ENCODE peak calls at places on chromosomes 3 and 15, in ten cellular contexts. B, Z, F, E, C, U, G, Q, S and L are unnamed samples.

GRCh38 chr3:114496021-114496434 is 202.2 kb downstream of the TIGIT start:
- DNase-seq in B (peak), Z (no peak), F (peak), E (no peak), C (no peak), U (no peak), G (no peak), Q (no peak), S (no peak), L (peak)

GRCh38 chr15:33971811-33972210 is 3.5 kb downstream of the CHRM5 start:
- DNase-seq in B (no peak), Z (no peak), F (no peak), E (no peak), C (no peak), U (no peak), G (no peak), Q (no peak), S (no peak), L (no peak)

GRCh38 chr3:11290743-11291680 is 18.8 kb downstream of the ATG7 start:
- DNase-seq in B (no peak), Z (no peak), F (peak), E (no peak), C (no peak), U (no peak), G (no peak), Q (no peak), S (no peak), L (peak)

GRCh38 chr3:135766113-135766512 is 199.4 kb upstream of the PPP2R3A start:
- DNase-seq in B (no peak), Z (no peak), F (no peak), E (no peak), C (no peak), U (no peak), G (no peak), Q (no peak), S (no peak), L (no peak)

GRCh38 chr15:52528465-52529288 is at the start of gene MYO5A:
- DNase-seq in B (peak), Z (peak), F (peak), E (peak), C (peak), U (peak), G (peak), Q (peak), S (no peak), L (peak)

GRCh38 chr15:59528965-59529402 is 82.6 kb upstream of the GCNT3 start:
- DNase-seq in B (peak), Z (peak), F (peak), E (peak), C (peak), U (peak), G (peak), Q (peak), S (peak), L (peak)

GRCh38 chr3:57959407-57960173 is 48.6 kb upstream of the FLNB start:
- DNase-seq in B (no peak), Z (no peak), F (no peak), E (peak), C (no peak), U (peak), G (peak), Q (no peak), S (no peak), L (peak)

GRCh38 chr15:77144028-77144427 is 73.1 kb upstream of the TSPAN3 start:
- DNase-seq in B (no peak), Z (no peak), F (peak), E (no peak), C (no peak), U (peak), G (no peak), Q (no peak), S (peak), L (peak)

GRCh38 chr3:32355892-32356291 is 35.8 kb upstream of the CMTM7 start:
- DNase-seq in B (no peak), Z (no peak), F (no peak), E (no peak), C (no peak), U (peak), G (no peak), Q (no peak), S (no peak), L (no peak)

DNA sequence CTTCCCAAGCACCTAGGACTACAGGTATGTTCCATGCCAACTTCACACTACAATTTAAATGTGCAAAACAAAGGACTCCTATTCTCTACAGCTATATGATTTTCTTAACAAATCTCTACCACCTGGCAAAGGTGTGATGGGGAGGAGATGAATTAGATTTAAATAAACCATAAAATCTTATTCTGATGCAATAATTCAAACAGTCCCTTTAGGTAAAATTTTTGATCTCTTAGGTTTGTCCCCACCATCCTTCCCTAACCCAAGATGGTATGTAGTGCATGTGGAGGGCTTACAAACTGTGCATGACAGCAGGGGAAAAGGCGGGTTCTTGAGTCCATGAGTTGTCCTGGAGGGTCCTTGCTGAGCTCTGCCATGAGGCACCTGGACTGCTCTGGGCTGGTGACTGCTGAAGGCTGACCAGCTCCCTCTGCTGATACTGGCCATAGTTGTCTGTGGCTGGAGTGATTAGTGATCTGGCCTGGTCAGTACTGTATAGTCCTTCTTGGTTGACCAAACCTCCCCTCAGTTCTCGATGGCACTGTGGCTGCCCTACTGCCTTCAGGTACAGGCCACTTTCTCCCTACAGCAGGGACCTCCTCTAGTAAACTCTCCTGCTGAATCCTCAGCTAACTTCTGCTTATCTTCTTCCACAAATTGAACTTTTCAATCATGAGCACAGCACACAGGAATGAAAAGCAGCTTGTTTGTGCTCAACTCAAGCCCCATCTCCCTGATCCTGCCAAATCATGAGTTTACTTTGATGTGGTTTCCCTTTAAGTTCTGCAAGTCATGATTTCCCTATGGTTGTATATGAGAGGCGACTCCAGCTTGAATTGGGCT is 30.1 kb downstream of the CFAP161 start:
- DNase-seq in B (no peak), Z (no peak), F (peak), E (no peak), C (no peak), U (no peak), G (no peak), Q (no peak), S (no peak), L (peak)
- TF ChIP-seq CTCF in B (no peak), Z (no peak), F (peak), E (peak), C (no peak), U (no peak), G (no peak), Q (no peak), S (peak), L (peak)

GRCh38 chr3:104438761-104439160 is 927.9 kb upstream of the ALCAM start:
- DNase-seq in B (no peak), Z (no peak), F (no peak), E (peak), C (no peak), U (no peak), G (no peak), Q (no peak), S (no peak), L (peak)
- H3K4me3 ChIP-seq in B (no peak), Z (no peak), F (no peak), E (peak), C (no peak), U (no peak), G (no peak), Q (no peak), S (no peak), L (no peak)

GRCh38 chr3:39102504-39103323 is 4.7 kb downstream of the GORASP1 start:
- DNase-seq in B (no peak), Z (no peak), F (no peak), E (no peak), C (no peak), U (no peak), G (no peak), Q (peak), S (no peak), L (no peak)

GRCh38 chr3:39099242-39099641 is 8.2 kb downstream of the GORASP1 start:
- DNase-seq in B (no peak), Z (no peak), F (no peak), E (no peak), C (no peak), U (no peak), G (no peak), Q (no peak), S (no peak), L (no peak)

GRCh38 chr3:39100500-39100886 is 6.9 kb downstream of the GORASP1 start:
- DNase-seq in B (no peak), Z (no peak), F (no peak), E (no peak), C (no peak), U (no peak), G (no peak), Q (peak), S (no peak), L (no peak)

GRCh38 chr3:39099738-39100499 is 7.5 kb downstream of the GORASP1 start:
- DNase-seq in B (no peak), Z (no peak), F (no peak), E (no peak), C (no peak), U (no peak), G (no peak), Q (no peak), S (no peak), L (no peak)

GRCh38 chr3:39101022-39101689 is 6.3 kb downstream of the GORASP1 start:
- DNase-seq in B (no peak), Z (no peak), F (peak), E (peak), C (peak), U (peak), G (no peak), Q (no peak), S (no peak), L (peak)
- TF ChIP-seq CTCF in B (peak), Z (peak), F (peak), E (peak), C (peak), U (peak), G (peak), Q (peak), S (peak), L (peak)

GRCh38 chr3:49719214-49719884 is at the start of gene AMIGO3:
- DNase-seq in B (peak), Z (peak), F (peak), E (peak), C (peak), U (peak), G (peak), Q (peak), S (peak), L (peak)
- H3K4me3 ChIP-seq in B (peak), Z (peak), F (peak), E (peak), C (peak), U (peak), G (peak), Q (peak), S (peak), L (peak)